ENCODE peak calls at places on chromosomes 11 and 22, in ten cellular contexts. K is tibial artery, P is AG04449, E is endothelial cell of umbilical vein, U is AG10803, Y is astrocyte of the cerebellum, G is bronchial epithelial cell, N is cardiac fibroblast, X is pancreas, B is fibroblast of lung. V is an unnamed sample.
A peak's percentile ranks its signal among the peaks of the same experiment; 100 is the strongest.

GRCh38 chr11:28343304-28344233 is 235.4 kb downstream of the METTL15 start:
- DNase-seq in K (no peak), P (peak; percentile 42), E (peak; percentile 90), U (peak; percentile 81), Y (peak; percentile 60), G (peak; percentile 77), N (peak; percentile 88), X (no peak), B (peak; percentile 91), V (peak; percentile 46)

GRCh38 chr11:35352107-35352888 is 67.1 kb downstream of the SLC1A2 start:
- DNase-seq in K (no peak), P (peak; percentile 59), E (no peak), U (peak; percentile 51), Y (peak; percentile 24), G (peak; percentile 80), N (peak; percentile 70), X (no peak), B (peak; percentile 80), V (peak; percentile 86)

GRCh38 chr22:44224166-44224565 is 43.4 kb downstream of the PARVG start:
- DNase-seq in K (no peak), P (no peak), E (no peak), U (no peak), Y (no peak), G (peak; percentile 63), N (peak; percentile 9), X (no peak), B (no peak), V (no peak)

GRCh38 chr11:9066432-9066925 is 24.9 kb downstream of the SCUBE2 start:
- DNase-seq in K (no peak), P (no peak), E (no peak), U (no peak), Y (no peak), G (no peak), N (no peak), X (no peak), B (no peak), V (no peak)

GRCh38 chr11:95711945-95712221 is 77.7 kb downstream of the FAM76B start:
- DNase-seq in K (no peak), P (no peak), E (no peak), U (no peak), Y (no peak), G (no peak), N (no peak), X (no peak), B (no peak), V (no peak)

GRCh38 chr11:2928605-2929510 is at the start of gene PHLDA2:
- DNase-seq in K (peak; percentile 76), P (no peak), E (peak; percentile 59), U (peak; percentile 76), Y (no peak), G (peak; percentile 56), N (peak; percentile 82), X (peak; percentile 84), B (peak; percentile 77), V (no peak)

GRCh38 chr11:14358729-14359439 is at the start of gene RRAS2:
- DNase-seq in K (peak; percentile 85), P (no peak), E (peak; percentile 77), U (peak; percentile 70), Y (peak; percentile 37), G (peak; percentile 53), N (peak; percentile 70), X (peak; percentile 91), B (peak; percentile 69), V (peak; percentile 27)

GRCh38 chr11:131710511-131710910 is 340.1 kb downstream of the NTM start:
- DNase-seq in K (no peak), P (no peak), E (no peak), U (peak; percentile 29), Y (no peak), G (peak; percentile 25), N (peak; percentile 56), X (no peak), B (no peak), V (no peak)

GRCh38 chr11:122686106-122686505 is 30.6 kb downstream of the UBASH3B start:
- DNase-seq in K (no peak), P (no peak), E (no peak), U (no peak), Y (no peak), G (no peak), N (peak; percentile 60), X (no peak), B (no peak), V (no peak)

GRCh38 chr11:70481625-70482528 is 83.5 kb downstream of the CTTN start:
- DNase-seq in K (no peak), P (no peak), E (no peak), U (peak; percentile 16), Y (no peak), G (no peak), N (peak; percentile 73), X (peak; percentile 35), B (peak; percentile 80), V (peak; percentile 82)

GRCh38 chr11:27183672-27184457 is 143.2 kb downstream of the BBOX1 start:
- DNase-seq in K (no peak), P (peak; percentile 38), E (peak; percentile 66), U (peak; percentile 80), Y (peak; percentile 73), G (peak; percentile 59), N (peak; percentile 83), X (no peak), B (peak; percentile 82), V (no peak)

GRCh38 chr11:118076754-118077281 is at the start of gene TMPRSS4:
- DNase-seq in K (no peak), P (no peak), E (no peak), U (no peak), Y (no peak), G (peak; percentile 94), N (no peak), X (no peak), B (no peak), V (no peak)

GRCh38 chr22:41442240-41442792 is 4.3 kb downstream of the TOB2 start:
- DNase-seq in K (no peak), P (no peak), E (no peak), U (no peak), Y (no peak), G (no peak), N (no peak), X (no peak), B (no peak), V (no peak)

GRCh38 chr11:128764617-128765095 is 70.8 kb downstream of the FLI1 start:
- DNase-seq in K (no peak), P (no peak), E (no peak), U (no peak), Y (no peak), G (no peak), N (no peak), X (peak; percentile 95), B (no peak), V (no peak)

GRCh38 chr11:43316451-43316850 is 4.7 kb downstream of the API5 start:
- DNase-seq in K (no peak), P (no peak), E (no peak), U (peak; percentile 11), Y (peak; percentile 70), G (peak; percentile 12), N (peak; percentile 8), X (no peak), B (no peak), V (peak; percentile 9)

GRCh38 chr11:105611837-105612480 is 2.1 kb downstream of the GRIA4 start:
- DNase-seq in K (no peak), P (no peak), E (no peak), U (no peak), Y (no peak), G (no peak), N (no peak), X (no peak), B (no peak), V (no peak)

GRCh38 chr11:105611414-105611813 is 1.5 kb downstream of the GRIA4 start:
- DNase-seq in K (no peak), P (no peak), E (peak; percentile 5), U (no peak), Y (no peak), G (no peak), N (no peak), X (no peak), B (peak; percentile 10), V (no peak)

GRCh38 chr11:105609832-105610781 is at the start of gene GRIA4:
- DNase-seq in K (peak; percentile 64), P (no peak), E (peak; percentile 29), U (peak; percentile 38), Y (no peak), G (no peak), N (peak; percentile 32), X (peak; percentile 64), B (peak; percentile 64), V (no peak)

GRCh38 chr11:105610796-105611361 is 1.0 kb downstream of the GRIA4 start:
- DNase-seq in K (no peak), P (no peak), E (peak; percentile 12), U (no peak), Y (no peak), G (no peak), N (no peak), X (no peak), B (no peak), V (no peak)

GRCh38 chr11:105609341-105609781 is 512 bp upstream of the GRIA4 start:
- DNase-seq in K (no peak), P (no peak), E (peak; percentile 39), U (no peak), Y (peak; percentile 20), G (peak; percentile 23), N (peak; percentile 25), X (peak; percentile 19), B (peak; percentile 13), V (no peak)
- H3K4me3 ChIP-seq in K (no peak overlapping the region), P (no peak overlapping the region), E (no peak overlapping the region), U (no peak overlapping the region), Y (peak overlapping the region; percentile 55), G (no peak overlapping the region), N (no peak overlapping the region), X (peak overlapping the region; percentile 38), B (no peak overlapping the region), V (peak overlapping the region; percentile 54)

GRCh38 chr11:45811571-45812290 is 6.8 kb downstream of the SLC35C1 start:
- DNase-seq in K (peak; percentile 53), P (no peak), E (no peak), U (no peak), Y (no peak), G (no peak), N (no peak), X (no peak), B (no peak), V (no peak)
- TF ChIP-seq CTCF in K (no peak), P (no peak), E (no peak), U (no peak), Y (no peak), G (no peak), N (no peak), X (no peak), B (no peak), V (no peak)

GRCh38 chr22:36776722-36777121 is 803 bp upstream of the IFT27 start:
- DNase-seq in K (no peak), P (no peak), E (no peak), U (no peak), Y (no peak), G (no peak), N (no peak), X (no peak), B (no peak), V (no peak)
- H3K4me3 ChIP-seq in K (peak overlapping the region; percentile 25), P (peak overlapping the region; percentile 43), E (no peak overlapping the region), U (peak overlapping the region; percentile 45), Y (peak overlapping the region; percentile 23), G (peak overlapping the region; percentile 8), N (no peak overlapping the region), X (peak overlapping the region; percentile 25), B (no peak overlapping the region), V (peak overlapping the region; percentile 41)

DNA sequence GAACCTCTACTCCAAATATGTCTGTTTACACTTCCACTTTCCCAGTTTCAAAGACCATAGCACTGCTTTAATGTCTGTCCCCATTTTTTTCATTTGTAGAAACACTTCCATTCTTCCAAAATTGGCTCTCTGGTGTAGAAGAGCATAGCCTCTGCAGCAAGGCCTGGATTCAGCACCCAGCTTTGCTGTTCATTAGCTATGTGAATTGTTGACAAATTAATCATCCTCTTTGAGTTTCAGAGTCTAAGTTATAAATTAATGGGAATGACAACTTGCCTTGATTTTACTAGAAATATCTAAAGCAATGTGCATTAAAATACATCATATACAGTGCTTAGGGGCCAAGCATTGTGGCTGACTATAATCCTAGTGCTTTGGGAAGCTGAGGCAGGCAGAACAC is 22.4 kb downstream of the GRIA4 start:
- DNase-seq in K (no peak), P (no peak), E (no peak), U (no peak), Y (no peak), G (no peak), N (no peak), X (no peak), B (no peak), V (no peak)
- TF ChIP-seq CTCF in K (no peak), P (no peak), E (no peak), U (no peak), Y (no peak), G (no peak), N (no peak), X (no peak), B (no peak), V (no peak)

V was measured in retinal pigment epithelial cell.